ENCODE peak calls at places on chromosomes 2 and 18, in five cellular contexts. U is prostate gland; Z is cardiac muscle cell; M is naive thymus-derived CD4-positive, alpha-beta T cell; A is heart left ventricle. R is an unnamed sample. For H3K4me1, the result is how much of the 10 kb centered on the place peaks cover.

GRCh38 chr2:109612991-109613921 is 510 bp downstream of the SEPTIN10 start:
- DNase-seq in U (peak), Z (peak), M (no peak), A (peak), R (peak)

GRCh38 chr18:13376298-13376840 is 157.8 kb downstream of the LDLRAD4 start:
- DNase-seq in U (no peak), Z (no peak), M (peak), A (no peak), R (no peak)

GRCh38 chr2:79294994-79295393 is 135.4 kb upstream of the REG3A start:
- DNase-seq in U (no peak), Z (no peak), M (no peak), A (no peak), R (no peak)

GRCh38 chr2:29108225-29108624 is 7.0 kb upstream of the CLIP4 start:
- DNase-seq in U (no peak), Z (no peak), M (no peak), A (peak), R (peak)

GRCh38 chr2:17830053-17831034 is 14.1 kb downstream of the MSGN1 start:
- DNase-seq in U (peak), Z (peak), M (no peak), A (peak), R (no peak)

GRCh38 chr2:101679037-101679726 is 18.3 kb upstream of the MAP4K4 start:
- DNase-seq in U (no peak), Z (no peak), M (no peak), A (no peak), R (no peak)

GRCh38 chr18:50917021-50917420 is 38.1 kb downstream of the ME2 start:
- DNase-seq in U (no peak), Z (no peak), M (no peak), A (no peak), R (no peak)

GRCh38 chr2:237759176-237759575 is 39.4 kb upstream of the RBM44 start:
- DNase-seq in U (no peak), Z (no peak), M (no peak), A (no peak), R (no peak)

GRCh38 chr2:109473616-109474318 is 140.0 kb downstream of the SEPTIN10 start:
- DNase-seq in U (no peak), Z (no peak), M (no peak), A (no peak), R (no peak)

GRCh38 chr2:2663401-2664036 is 332.4 kb upstream of the MYT1L start:
- DNase-seq in U (no peak), Z (no peak), M (no peak), A (no peak), R (no peak)

GRCh38 chr2:181456660-181457120 is 496 bp upstream of the ITGA4 start:
- DNase-seq in U (no peak), Z (peak), M (peak), A (peak), R (peak)

GRCh38 chr2:181454990-181455520 is 2.1 kb upstream of the ITGA4 start:
- DNase-seq in U (no peak), Z (no peak), M (no peak), A (no peak), R (no peak)

GRCh38 chr2:181457741-181458425 is 697 bp downstream of the ITGA4 start:
- DNase-seq in U (peak), Z (peak), M (no peak), A (peak), R (peak)

GRCh38 chr2:181458881-181459280 is 1.7 kb downstream of the ITGA4 start:
- DNase-seq in U (no peak), Z (no peak), M (no peak), A (no peak), R (no peak)

DNA sequence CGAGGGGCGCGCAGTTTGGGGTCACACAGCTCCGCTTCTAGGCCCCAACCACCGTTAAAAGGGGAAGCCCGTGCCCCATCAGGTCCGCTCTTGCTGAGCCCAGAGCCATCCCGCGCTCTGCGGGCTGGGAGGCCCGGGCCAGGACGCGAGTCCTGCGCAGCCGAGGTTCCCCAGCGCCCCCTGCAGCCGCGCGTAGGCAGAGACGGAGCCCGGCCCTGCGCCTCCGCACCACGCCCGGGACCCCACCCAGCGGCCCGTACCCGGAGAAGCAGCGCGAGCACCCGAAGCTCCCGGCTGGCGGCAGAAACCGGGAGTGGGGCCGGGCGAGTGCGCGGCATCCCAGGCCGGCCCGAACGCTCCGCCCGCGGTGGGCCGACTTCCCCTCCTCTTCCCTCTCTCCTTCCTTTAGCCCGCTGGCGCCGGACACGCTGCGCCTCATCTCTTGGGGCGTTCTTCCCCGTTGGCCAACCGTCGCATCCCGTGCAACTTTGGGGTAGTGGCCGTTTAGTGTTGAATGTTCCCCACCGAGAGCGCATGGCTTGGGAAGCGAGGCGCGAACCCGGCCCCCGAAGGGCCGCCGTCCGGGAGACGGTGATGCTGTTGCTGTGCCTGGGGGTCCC is at the start of gene ITGA4:
- DNase-seq in U (peak), Z (peak), M (peak), A (peak), R (peak)
- H3K27ac ChIP-seq in U (peak), Z (no peak), M (peak), A (peak), R (peak)

GRCh38 chr2:235271936-235272335 is 221.9 kb upstream of the AGAP1 start:
- DNase-seq in U (no peak), Z (no peak), M (no peak), A (no peak), R (no peak)

GRCh38 chr2:235277485-235277884 is 216.4 kb upstream of the AGAP1 start:
- DNase-seq in U (no peak), Z (no peak), M (no peak), A (no peak), R (no peak)

GRCh38 chr2:235270951-235271350 is 222.9 kb upstream of the AGAP1 start:
- DNase-seq in U (no peak), Z (no peak), M (no peak), A (no peak), R (no peak)

GRCh38 chr2:235270291-235270690 is 223.6 kb upstream of the AGAP1 start:
- DNase-seq in U (no peak), Z (no peak), M (no peak), A (no peak), R (no peak)

GRCh38 chr2:235274010-235274409 is 219.8 kb upstream of the AGAP1 start:
- DNase-seq in U (no peak), Z (no peak), M (no peak), A (no peak), R (no peak)
- H3K4me1 ChIP-seq in U (under half), Z (under half), M (under half), A (under half), R (under half)

GRCh38 chr2:73337828-73338227 is 44.5 kb upstream of the EGR4 start:
- DNase-seq in U (no peak), Z (no peak), M (no peak), A (no peak), R (no peak)

GRCh38 chr2:73333564-73333963 is 40.2 kb upstream of the EGR4 start:
- DNase-seq in U (no peak), Z (no peak), M (no peak), A (no peak), R (no peak)

GRCh38 chr2:73339171-73339678 is 45.9 kb upstream of the EGR4 start:
- DNase-seq in U (no peak), Z (no peak), M (no peak), A (no peak), R (no peak)

GRCh38 chr2:73334620-73335019 is 41.3 kb upstream of the EGR4 start:
- DNase-seq in U (no peak), Z (no peak), M (no peak), A (no peak), R (no peak)

DNA sequence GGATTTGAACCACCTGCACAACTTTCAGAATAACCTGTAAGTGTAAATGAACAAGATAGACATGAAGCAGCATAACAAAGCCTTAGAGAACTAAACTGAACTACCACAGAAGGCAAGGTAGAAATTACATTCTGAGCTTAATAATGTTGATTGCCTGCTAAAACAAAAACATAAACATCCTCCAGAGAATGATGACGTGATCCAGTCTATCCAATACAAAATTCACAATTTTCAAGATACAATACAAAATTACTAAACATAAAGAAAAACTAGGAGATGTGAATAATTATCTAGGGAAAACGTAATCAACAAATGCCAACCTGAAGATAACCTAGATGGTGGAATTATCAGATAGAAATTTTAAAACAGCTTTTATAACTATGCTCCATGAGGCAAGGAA is 40.7 kb upstream of the EGR4 start:
- DNase-seq in U (no peak), Z (no peak), M (no peak), A (no peak), R (no peak)
- H3K4me3 ChIP-seq in U (no peak), Z (no peak), M (no peak), A (no peak), R (no peak)

GRCh38 chr2:67012165-67012564 is 385.0 kb upstream of the ETAA1 start:
- DNase-seq in U (no peak), Z (no peak), M (no peak), A (no peak), R (no peak)
- H3K27ac ChIP-seq in U (no peak), Z (no peak), M (no peak), A (no peak), R (no peak)